ENCODE peak calls at places on chromosomes 13 and 19, in ten cellular contexts. R, U, P, B, N, X, M, Y, Z and H are unnamed samples.

GRCh38 chr19:8585894-8586750 is 8.9 kb upstream of the MYO1F start:
- DNase-seq in U (peak; percentile 84), B (peak; percentile 61), Y (peak; percentile 72), P (peak; percentile 54), N (peak; percentile 77), M (no peak), Z (no peak), R (peak; percentile 54), X (peak; percentile 47), H (peak; percentile 66)

GRCh38 chr19:54674021-54674617 is 11.3 kb downstream of the LILRB4 start:
- DNase-seq in Z (peak; percentile 30), Y (no peak), X (peak; percentile 63), B (no peak), R (no peak), M (no peak), N (no peak), P (no peak), U (no peak), H (peak; percentile 31)

GRCh38 chr13:32911506-32911905 is 104.7 kb upstream of the KL start:
- DNase-seq in N (no peak), B (no peak), U (no peak), M (no peak), X (peak; percentile 30), P (no peak), R (no peak), Z (no peak), Y (peak; percentile 14), H (peak; percentile 46)

GRCh38 chr13:50574731-50575130 is 268.8 kb downstream of the DLEU7 start:
- DNase-seq in Y (no peak), M (no peak), R (no peak), B (no peak), X (no peak), P (no peak), N (no peak), Z (no peak), U (no peak), H (no peak)

GRCh38 chr19:33373701-33374405 is at the start of gene CEBPG:
- DNase-seq in X (peak; percentile 75), R (peak; percentile 63), M (peak; percentile 62), P (peak; percentile 54), U (no peak), B (peak; percentile 55), N (peak; percentile 79), Y (peak; percentile 82), Z (no peak), H (peak; percentile 77)

GRCh38 chr13:111058796-111059506 is 56.2 kb upstream of the ARHGEF7 start:
- DNase-seq in N (no peak), Y (no peak), X (no peak), Z (no peak), P (no peak), M (no peak), B (no peak), R (no peak), U (no peak), H (no peak)

GRCh38 chr19:39515551-39516191 is 732 bp downstream of the SELENOV start:
- DNase-seq in Y (peak; percentile 42), Z (no peak), P (no peak), R (peak; percentile 37), M (no peak), N (no peak), X (no peak), U (peak; percentile 75), B (no peak), H (no peak)

GRCh38 chr13:40814803-40815202 is 25.4 kb downstream of the SLC25A15 start:
- DNase-seq in Y (no peak), R (no peak), M (no peak), B (no peak), X (no peak), U (no peak), Z (no peak), N (no peak), P (no peak), H (no peak)

GRCh38 chr13:51552027-51552426 is 32.2 kb upstream of the WDFY2 start:
- DNase-seq in B (no peak), Y (no peak), M (no peak), R (no peak), P (no peak), X (no peak), N (no peak), U (no peak), Z (no peak), H (no peak)

GRCh38 chr13:19794552-19795143 is 11.9 kb upstream of the PSPC1 start:
- DNase-seq in B (no peak), Z (no peak), Y (no peak), X (no peak), U (no peak), R (no peak), M (no peak), N (no peak), P (no peak), H (no peak)

GRCh38 chr19:14120497-14120780 is 2.9 kb upstream of the PRKACA start:
- DNase-seq in P (no peak), Z (no peak), X (no peak), B (no peak), U (peak; percentile 51), R (no peak), M (no peak), Y (no peak), N (no peak), H (no peak)

GRCh38 chr19:35267818-35268545 is 780 bp upstream of the USF2 start:
- DNase-seq in B (peak; percentile 78), P (peak; percentile 62), R (peak; percentile 71), U (peak; percentile 91), Y (peak; percentile 80), X (peak; percentile 86), Z (no peak), M (peak; percentile 82), N (peak; percentile 85), H (peak; percentile 75)

GRCh38 chr19:18418725-18419194 is 438 bp upstream of the SSBP4 start:
- DNase-seq in Z (no peak), Y (no peak), M (peak; percentile 56), U (peak; percentile 84), B (no peak), R (peak; percentile 54), X (no peak), P (no peak), N (peak; percentile 62), H (no peak)

GRCh38 chr19:19615086-19615485 is 3.4 kb downstream of the PBX4 start:
- DNase-seq in Z (peak; percentile 17), M (no peak), Y (no peak), P (no peak), N (no peak), U (no peak), X (no peak), R (peak; percentile 70), B (no peak), H (no peak)

DNA sequence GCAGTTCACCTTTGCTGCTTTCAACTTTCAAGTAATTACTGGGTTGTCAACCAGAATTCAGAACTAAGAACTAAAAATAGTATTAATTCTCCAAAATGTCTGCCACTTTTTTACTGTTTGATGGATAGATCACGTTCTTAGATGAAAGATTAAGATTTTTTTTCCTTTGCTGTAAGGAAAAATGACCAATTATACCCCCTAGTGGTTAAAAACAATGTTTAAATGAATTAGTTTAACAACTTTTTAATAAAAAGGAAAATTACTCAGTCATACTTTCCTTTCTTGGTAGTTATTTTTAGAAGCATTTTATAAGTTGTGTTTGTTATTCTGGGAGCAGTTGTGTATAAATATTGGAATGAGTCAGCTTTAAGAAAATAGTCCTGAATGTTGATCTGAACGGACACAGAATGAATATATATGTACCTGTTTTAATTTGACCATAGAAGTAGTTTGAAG is 4.6 kb downstream of the TM9SF2 start:
- DNase-seq in R (no peak), U (no peak), M (no peak), N (no peak), Z (no peak), Y (no peak), P (no peak), B (no peak), X (no peak), H (no peak)
- H3K4me1 ChIP-seq in R (peaks cover 36% of the 10 kb centered on the region), U (peaks cover 20% of the 10 kb centered on the region), M (peaks cover 20% of the 10 kb centered on the region), N (peaks cover 40% of the 10 kb centered on the region), Z (peaks cover 8% of the 10 kb centered on the region), Y (peaks cover 9% of the 10 kb centered on the region), P (no peaks in the 10 kb centered on the region), B (peaks cover 64% of the 10 kb centered on the region), X (peaks cover 45% of the 10 kb centered on the region), H (no peaks in the 10 kb centered on the region)

GRCh38 chr19:30053558-30053957 is 111.5 kb downstream of the URI1 start:
- DNase-seq in X (no peak), N (no peak), R (no peak), Y (no peak), B (no peak), U (no peak), Z (no peak), P (no peak), M (no peak), H (no peak)
- TF ChIP-seq CTCF in X (no peak), N (no peak), R (no peak), Y (no peak), B (no peak), U (no peak), Z (no peak), P (no peak), M (no peak), H (no peak)

GRCh38 chr13:38687246-38688229 is 661 bp downstream of the FREM2 start:
- DNase-seq in N (peak; percentile 26), R (no peak), Y (peak; percentile 62), Z (no peak), B (no peak), P (no peak), X (no peak), U (peak; percentile 85), M (no peak), H (no peak)
- H3K4me3 ChIP-seq in N (no peak overlapping the region), R (no peak overlapping the region), Y (peak overlapping the region; percentile 64), Z (peak overlapping the region; percentile 33), B (peak overlapping the region; percentile 56), P (peak overlapping the region; percentile 47), X (no peak overlapping the region), U (peak overlapping the region; percentile 47), M (peak overlapping the region; percentile 39), H (no peak overlapping the region)

GRCh38 chr13:97261254-97262015 is 39.3 kb downstream of the MBNL2 start:
- DNase-seq in N (no peak), B (no peak), U (no peak), R (peak; percentile 35), P (peak; percentile 21), Z (no peak), X (no peak), Y (no peak), M (no peak), H (no peak)
- H3K4me1 ChIP-seq in N (peaks cover 12% of the 10 kb centered on the region), B (peaks cover 81% of the 10 kb centered on the region), U (peaks cover 56% of the 10 kb centered on the region), R (peaks cover 10% of the 10 kb centered on the region), P (peaks cover 3% of the 10 kb centered on the region), Z (peaks cover 94% of the 10 kb centered on the region), X (peaks cover 8% of the 10 kb centered on the region), Y (peaks cover 35% of the 10 kb centered on the region), M (peaks cover 67% of the 10 kb centered on the region), H (peaks cover 30% of the 10 kb centered on the region)

GRCh38 chr19:57578487-57579205 is at the start of gene ZNF416:
- DNase-seq in P (peak; percentile 98), B (peak; percentile 97), U (peak; percentile 97), Z (peak; percentile 99), X (peak; percentile 99), N (peak; percentile 94), Y (peak; percentile 99), R (peak; percentile 98), M (peak; percentile 98), H (peak; percentile 97)
- TF ChIP-seq CTCF in P (peak; percentile 35), B (no peak), U (no peak), Z (no peak), X (peak; percentile 56), N (no peak), Y (peak; percentile 29), R (no peak), M (peak; percentile 28), H (peak; percentile 41)